ENCODE peak calls at places on chromosomes 7 and 10, in four cellular contexts. V, Y, S and W are unnamed samples.

GRCh38 chr7:82050134-82050533 is 280.3 kb upstream of the HGF start:
- DNase-seq in V (peak; percentile 95), Y (peak; percentile 3), S (peak; percentile 91), W (no peak)

GRCh38 chr7:1466524-1467271 is 7.4 kb upstream of the MICALL2 start:
- DNase-seq in V (peak; percentile 70), Y (peak; percentile 93), S (peak; percentile 41), W (peak; percentile 62)

GRCh38 chr7:27640914-27641570 is 21.6 kb downstream of the HIBADH start:
- DNase-seq in V (peak; percentile 76), Y (peak; percentile 44), S (peak; percentile 49), W (no peak)

GRCh38 chr7:30466266-30466665 is 12.3 kb downstream of the NOD1 start:
- DNase-seq in V (no peak), Y (no peak), S (no peak), W (no peak)

GRCh38 chr10:76285012-76285411 is 853.6 kb downstream of the LRMDA start:
- DNase-seq in V (peak; percentile 29), Y (peak; percentile 6), S (peak; percentile 88), W (no peak)

GRCh38 chr7:36969376-36969775 is 245.1 kb upstream of the AOAH start:
- DNase-seq in V (no peak), Y (no peak), S (no peak), W (no peak)

GRCh38 chr10:122386514-122386913 is 12.0 kb downstream of the PLEKHA1 start:
- DNase-seq in V (no peak), Y (no peak), S (no peak), W (no peak)

GRCh38 chr10:683448-684071 is 5.9 kb downstream of the DIP2C start:
- DNase-seq in V (peak; percentile 86), Y (no peak), S (peak; percentile 99), W (peak; percentile 8)

GRCh38 chr7:44284881-44285541 is 40.4 kb downstream of the CAMK2B start:
- DNase-seq in V (no peak), Y (no peak), S (no peak), W (no peak)

GRCh38 chr7:54931532-54931931 is 87.3 kb upstream of the EGFR start:
- DNase-seq in V (no peak), Y (no peak), S (no peak), W (no peak)

GRCh38 chr7:54933610-54934009 is 85.2 kb upstream of the EGFR start:
- DNase-seq in V (no peak), Y (no peak), S (no peak), W (no peak)

GRCh38 chr7:54932818-54933543 is 85.8 kb upstream of the EGFR start:
- DNase-seq in V (peak; percentile 79), Y (peak; percentile 17), S (peak; percentile 66), W (no peak)
- TF ChIP-seq MAZ in V (no peak), Y (no peak), S (peak; percentile 67), W (no peak)

GRCh38 chr7:20895563-20895962 is 108.9 kb upstream of the SP8 start:
- DNase-seq in V (no peak), Y (no peak), S (no peak), W (no peak)
- TF ChIP-seq MAZ in V (no peak), Y (no peak), S (no peak), W (no peak)

DNA sequence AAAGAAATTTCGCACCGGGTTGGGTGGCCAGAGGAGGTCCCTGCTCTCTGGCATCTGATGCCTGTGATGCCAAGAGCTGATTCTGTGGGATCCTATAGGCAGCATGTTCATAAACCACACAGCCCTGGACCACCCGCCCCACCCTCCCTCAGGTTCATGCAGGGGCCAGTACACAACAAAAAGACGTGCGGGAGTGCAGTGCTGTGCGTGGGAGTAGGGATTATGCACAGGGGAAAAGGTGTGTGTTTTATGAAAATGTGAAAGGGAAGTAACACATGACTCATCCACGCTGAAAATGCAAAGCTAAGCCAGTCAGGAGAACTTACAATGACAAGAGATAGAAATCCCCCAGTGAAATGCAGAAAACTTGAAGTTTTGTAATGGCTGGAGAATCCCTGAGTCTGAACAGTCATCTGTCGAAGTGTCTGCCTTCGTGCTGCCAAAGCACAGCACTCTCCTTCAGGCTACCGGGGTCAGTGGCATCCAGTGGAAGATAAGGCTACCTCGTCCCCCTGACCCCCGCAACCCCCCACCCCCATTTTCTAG is 1.1 kb downstream of the KIAA1217 start:
- DNase-seq in V (peak; percentile 14), Y (peak; percentile 38), S (peak; percentile 71), W (no peak)
- TF ChIP-seq MAZ in V (no peak), Y (no peak), S (no peak), W (no peak)

GRCh38 chr7:33666526-33666925 is 238.8 kb upstream of the BMPER start:
- DNase-seq in V (no peak), Y (no peak), S (peak; percentile 6), W (no peak)
- TF ChIP-seq MAZ in V (no peak), Y (no peak), S (no peak), W (no peak)